ENCODE peak calls at places on chromosomes 3 and 15, in eight cellular contexts. X is dermis microvascular lymphatic vessel endothelial cell; N is stimulated activated CD4-positive, alpha-beta T cell treated with anti-CD3 and anti-CD28 coated beads, TNF-alpha, amount 100 ng/mL, for 1 hour; A is cardiac fibroblast; S is activated CD8-positive, alpha-beta memory T cell treated with anti-CD3 and anti-CD28 coated beads, Interleukin-2, amount 50 U/mL, for 4 hours; P is hepatocyte; J is Daoy; D is activated gamma-delta T cell treated with Interleukin-2 at 50 U/mL for 16 hours. Y is an unnamed sample.

GRCh38 chr15:50257924-50258323 is 7.6 kb downstream of the HDC start:
- DNase-seq in X (no peak), S (no peak), P (no peak), D (no peak), A (peak), N (no peak), J (peak), Y (no peak)

GRCh38 chr3:192062186-192062585 is 601.2 kb downstream of the PYDC2 start:
- DNase-seq in N (no peak), J (peak), S (no peak), P (no peak), A (no peak), D (no peak), X (no peak), Y (no peak)

GRCh38 chr3:16104161-16104560 is 70.3 kb upstream of the GALNT15 start:
- DNase-seq in P (no peak), J (no peak), A (no peak), S (no peak), N (no peak), D (no peak), X (no peak), Y (no peak)

GRCh38 chr3:129612350-129613204 is 6.1 kb upstream of the PLXND1 start:
- DNase-seq in X (no peak), P (no peak), N (no peak), D (no peak), J (peak), A (no peak), S (no peak), Y (peak)

GRCh38 chr3:169241928-169242751 is 421.4 kb downstream of the MECOM start:
- DNase-seq in J (peak), A (peak), P (peak), N (no peak), D (no peak), X (peak), S (no peak), Y (no peak)

GRCh38 chr15:85282504-85283115 is 97.8 kb upstream of the AKAP13 start:
- DNase-seq in P (no peak), S (no peak), X (no peak), J (peak), N (no peak), A (peak), D (no peak), Y (no peak)

GRCh38 chr3:13054705-13055285 is 18.4 kb downstream of the IQSEC1 start:
- DNase-seq in S (no peak), A (no peak), N (no peak), P (no peak), D (no peak), X (no peak), J (no peak), Y (no peak)

GRCh38 chr3:56573501-56573900 is 16.5 kb downstream of the CCDC66 start:
- DNase-seq in S (no peak), D (no peak), J (no peak), N (no peak), P (no peak), X (no peak), A (no peak), Y (no peak)

GRCh38 chr3:12869025-12869695 is 27.8 kb upstream of the RPL32 start:
- DNase-seq in N (no peak), A (peak), S (peak), X (no peak), D (peak), J (peak), P (peak), Y (no peak)

GRCh38 chr3:110495201-110495927 is 576.3 kb upstream of the NECTIN3 start:
- DNase-seq in X (no peak), P (no peak), N (no peak), A (no peak), S (no peak), D (no peak), J (peak), Y (peak)

GRCh38 chr3:13555753-13556152 is 6.8 kb downstream of the FBLN2 start:
- DNase-seq in A (no peak), P (no peak), J (no peak), X (no peak), D (no peak), S (no peak), N (no peak), Y (no peak)

GRCh38 chr15:68552773-68553172 is 26.0 kb upstream of the CORO2B start:
- DNase-seq in N (no peak), P (no peak), A (no peak), D (no peak), X (peak), S (no peak), J (peak), Y (peak)

GRCh38 chr3:43062040-43062555 is 43.8 kb downstream of the POMGNT2 start:
- DNase-seq in N (no peak), D (no peak), P (no peak), S (no peak), X (no peak), J (no peak), A (no peak), Y (no peak)

GRCh38 chr15:63256433-63256884 is 20.9 kb upstream of the APH1B start:
- DNase-seq in J (peak), D (no peak), S (no peak), X (no peak), P (peak), A (peak), N (no peak), Y (peak)

GRCh38 chr15:99708563-99708962 is 24.7 kb downstream of the LYSMD4 start:
- DNase-seq in X (no peak), N (no peak), A (peak), J (peak), P (peak), D (no peak), S (no peak), Y (peak)

GRCh38 chr3:138440596-138440995 is 6.2 kb downstream of the ESYT3 start:
- DNase-seq in D (no peak), A (peak), N (no peak), J (no peak), P (no peak), S (no peak), X (no peak), Y (no peak)

Y was measured in A549.